ENCODE peak calls at places on chromosomes 4 and X, in four cellular contexts. U, Q, J and I are unnamed samples.
A peak's percentile ranks its signal among the peaks of the same experiment; 100 is the strongest.

GRCh38 chrX:16484338-16484737 is 165.6 kb upstream of the S100G start:
- DNase-seq in Q (peak; percentile 89), U (no peak), J (peak; percentile 4), I (no peak)

GRCh38 chrX:119758682-119759332 is 419 bp downstream of the SOWAHD start:
- DNase-seq in Q (no peak), J (peak; percentile 46), U (no peak), I (no peak)

GRCh38 chrX:57822398-57822797 is 87.9 kb downstream of the ZXDA start:
- DNase-seq in J (no peak), Q (no peak), U (no peak), I (no peak)

GRCh38 chr4:59925290-59925689 is 1274.8 kb upstream of the ADGRL3 start:
- DNase-seq in Q (no peak), U (no peak), J (no peak), I (no peak)

GRCh38 chr4:145618210-145618911 is 824 bp upstream of the MMAA start:
- DNase-seq in J (peak; percentile 57), U (no peak), Q (no peak), I (no peak)

GRCh38 chrX:44529315-44529714 is 13.3 kb downstream of the FUNDC1 start:
- DNase-seq in Q (peak; percentile 16), U (no peak), J (no peak), I (no peak)

GRCh38 chr4:113683143-113683542 is 78.4 kb downstream of the CAMK2D start:
- DNase-seq in U (no peak), Q (no peak), J (peak; percentile 85), I (no peak)

GRCh38 chr4:146998157-146998556 is 52.5 kb upstream of the TTC29 start:
- DNase-seq in U (no peak), J (peak; percentile 38), Q (no peak), I (no peak)

GRCh38 chrX:40468033-40468979 is 112.5 kb upstream of the ATP6AP2 start:
- DNase-seq in Q (peak; percentile 47), U (peak; percentile 45), J (peak; percentile 79), I (no peak)

GRCh38 chrX:2710496-2710895 is 19.4 kb downstream of the CD99 start:
- DNase-seq in U (no peak), J (no peak), Q (no peak), I (no peak)

GRCh38 chr4:175716956-175717355 is 95.1 kb downstream of the GPM6A start:
- DNase-seq in J (no peak), U (no peak), Q (no peak), I (no peak)

GRCh38 chr4:39812500-39812899 is 114.6 kb downstream of the UBE2K start:
- DNase-seq in Q (no peak), U (no peak), J (no peak), I (no peak)

GRCh38 chr4:168908859-168909390 is 101.1 kb downstream of the CBR4 start:
- DNase-seq in U (no peak), Q (peak; percentile 35), J (no peak), I (no peak)

GRCh38 chr4:83582289-83582756 is 46.4 kb downstream of the GPAT3 start:
- DNase-seq in U (no peak), Q (peak; percentile 66), J (peak; percentile 44), I (no peak)

GRCh38 chr4:185911556-185912064 is 99.6 kb upstream of the SORBS2 start:
- DNase-seq in U (no peak), Q (peak; percentile 15), J (no peak), I (no peak)

GRCh38 chr4:169117591-169118081 is 107.6 kb upstream of the CBR4 start:
- DNase-seq in Q (peak; percentile 91), J (no peak), U (no peak), I (no peak)

GRCh38 chr4:120709986-120710385 is 212.5 kb downstream of the PRDM5 start:
- DNase-seq in U (no peak), J (no peak), Q (peak; percentile 79), I (no peak)

GRCh38 chr4:145452447-145453162 is 29.0 kb upstream of the SMAD1 start:
- DNase-seq in Q (no peak), U (no peak), J (no peak), I (no peak)

GRCh38 chrX:1610166-1610565 is 4.7 kb upstream of the ASMT start:
- DNase-seq in U (no peak), J (no peak), Q (no peak), I (no peak)

GRCh38 chr4:25075129-25075528 is 44.4 kb upstream of the LGI2 start:
- DNase-seq in U (no peak), Q (no peak), J (no peak), I (no peak)

GRCh38 chrX:18934708-18935107 is 49.2 kb downstream of the PHKA2 start:
- DNase-seq in J (no peak), U (no peak), Q (no peak), I (no peak)

GRCh38 chr4:2761035-2761923 is 5.1 kb upstream of the TNIP2 start:
- DNase-seq in U (no peak), J (no peak), Q (no peak), I (no peak)

GRCh38 chrX:131827935-131828334 is 195.2 kb upstream of the STK26 start:
- DNase-seq in U (no peak), Q (peak; percentile 35), J (peak; percentile 58), I (no peak)

GRCh38 chr4:154490589-154491340 is 834 bp downstream of the DCHS2 start:
- DNase-seq in Q (no peak), U (no peak), J (no peak), I (no peak)

GRCh38 chr4:168537556-168537955 is 40.7 kb downstream of the PALLD start:
- DNase-seq in Q (peak; percentile 41), J (no peak), U (no peak), I (no peak)

GRCh38 chr4:183256756-183257385 is 63.2 kb downstream of the CLDN22 start:
- DNase-seq in U (no peak), J (peak; percentile 52), Q (peak; percentile 58), I (no peak)

GRCh38 chr4:26029512-26030131 is 115.6 kb downstream of the SMIM20 start:
- DNase-seq in Q (no peak), J (peak; percentile 16), U (no peak), I (no peak)

DNA sequence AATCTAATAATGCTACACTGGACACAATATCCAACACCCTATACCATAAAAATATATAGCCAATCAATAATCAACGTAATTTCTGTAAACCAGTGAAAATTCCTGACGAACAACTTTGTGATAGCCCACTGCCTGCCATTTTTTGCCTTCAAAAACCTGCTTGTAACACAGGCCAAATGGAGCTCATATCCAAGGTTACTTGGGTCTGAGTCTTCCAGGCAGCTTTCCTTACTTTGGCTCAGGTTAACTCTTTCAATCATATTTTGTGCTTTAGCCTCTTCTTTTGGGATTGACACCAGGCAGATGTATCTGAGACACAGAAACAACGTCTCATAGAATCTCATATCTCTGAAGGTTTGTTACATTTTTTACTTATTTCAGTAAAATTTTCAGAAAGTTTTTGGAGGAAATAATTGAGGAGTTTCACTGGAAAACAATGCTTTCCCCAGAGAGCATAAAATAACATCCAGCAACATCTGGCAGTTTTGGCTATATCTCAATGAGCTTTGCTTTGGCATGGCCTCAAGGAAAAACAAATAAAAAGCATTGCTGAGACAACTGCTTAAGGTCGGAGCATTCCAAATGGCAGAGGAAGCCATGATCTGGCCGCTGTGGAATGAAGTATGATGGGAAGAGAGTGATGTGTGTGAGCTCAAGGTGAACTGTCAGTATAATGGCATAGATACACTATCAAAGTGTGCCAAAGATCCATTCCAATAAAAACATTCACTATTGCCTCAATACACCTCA is 162.9 kb upstream of the SPIN4 start:
- DNase-seq in Q (peak; percentile 92), U (no peak), J (no peak), I (no peak)
- TF ChIP-seq CTCF in Q (no peak), U (no peak), J (no peak), I (no peak)

DNA sequence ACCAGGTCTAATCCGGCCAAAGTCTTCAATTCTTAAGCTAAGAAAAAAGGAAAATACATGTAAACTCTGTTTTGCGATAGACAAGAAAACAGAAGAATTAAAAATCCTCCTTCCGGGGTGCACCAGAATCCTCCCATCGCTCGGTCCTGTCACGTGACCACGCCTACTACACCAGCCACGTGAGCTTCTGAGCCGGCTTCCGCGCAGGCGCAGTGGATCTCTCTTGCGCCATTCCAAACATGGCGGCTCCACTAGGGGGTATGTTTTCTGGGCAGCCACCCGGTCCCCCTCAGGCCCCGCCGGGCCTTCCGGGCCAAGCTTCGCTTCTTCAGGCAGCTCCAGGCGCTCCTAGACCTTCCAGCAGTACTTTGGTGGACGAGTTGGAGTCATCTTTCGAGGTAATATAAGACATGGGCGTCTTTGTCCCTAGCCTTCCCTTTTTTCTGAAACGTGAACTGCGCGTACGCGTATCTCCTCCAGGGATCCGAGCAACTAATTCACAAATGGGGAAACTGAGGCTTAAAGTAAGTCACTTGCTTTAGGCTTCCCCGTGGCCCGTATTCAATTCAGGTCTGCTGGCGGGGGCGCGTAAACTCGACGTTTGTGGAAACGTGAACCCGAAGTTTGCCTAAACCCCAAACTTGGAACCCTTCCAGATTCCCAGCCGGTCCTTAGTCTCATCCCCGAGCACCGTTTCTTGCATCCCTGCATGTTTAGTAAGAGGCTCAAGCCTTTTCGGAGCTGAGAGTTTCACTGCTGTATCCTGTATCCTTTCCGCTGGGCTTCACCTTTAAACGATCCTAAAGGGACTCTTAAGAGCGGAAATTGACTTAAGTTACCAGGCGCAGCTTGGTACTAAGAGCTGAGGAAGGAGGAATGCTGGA is at the start of gene MED28:
- DNase-seq in Q (peak; percentile 97), U (peak; percentile 95), J (peak; percentile 97), I (peak; percentile 98)
- TF ChIP-seq CTCF in Q (peak; percentile 2), U (peak; percentile 38), J (peak; percentile 20), I (no peak)

DNA sequence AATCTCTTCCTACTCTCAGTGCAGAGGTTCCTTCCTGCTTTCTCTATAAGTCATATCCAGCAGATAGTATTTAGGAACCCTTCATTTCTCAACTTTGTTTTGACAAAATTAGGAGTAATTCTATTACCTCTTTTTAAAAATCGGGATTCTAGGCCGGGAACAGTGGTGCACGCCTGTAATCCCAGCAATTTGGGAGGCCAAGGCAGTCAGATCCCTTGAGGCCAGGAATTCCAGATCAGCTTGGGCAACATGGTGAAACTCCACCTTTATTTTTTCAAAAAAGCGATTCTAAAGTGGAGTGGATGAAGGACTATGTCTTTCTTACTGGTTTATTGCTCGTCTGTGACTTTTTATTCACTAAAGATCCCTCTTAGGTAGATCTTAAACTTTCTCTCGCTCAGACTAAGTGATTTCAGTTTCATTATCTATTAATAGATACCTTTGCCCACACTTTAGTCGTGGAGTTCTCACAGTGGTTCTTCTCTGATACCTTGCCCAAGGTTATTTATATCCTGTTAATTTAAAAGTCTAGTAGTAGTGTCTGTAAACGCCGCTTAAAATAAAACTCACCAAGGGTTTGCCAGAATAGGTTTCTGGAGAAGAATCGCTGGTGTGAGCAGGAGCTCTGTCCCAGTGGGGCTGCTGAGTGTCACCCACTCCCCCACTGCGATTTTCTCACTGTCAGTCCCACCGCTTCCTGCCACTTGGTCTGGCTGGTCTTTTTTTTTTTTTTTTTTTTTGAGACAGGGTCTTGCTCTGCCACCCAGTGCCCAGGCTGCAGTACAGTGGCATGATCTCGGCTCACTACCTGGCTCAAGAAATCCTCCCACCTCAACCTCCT is 27.0 kb upstream of the TMEM131L start:
- DNase-seq in U (no peak), J (peak; percentile 76), Q (no peak), I (peak; percentile 27)
- TF ChIP-seq CTCF in U (no peak), J (no peak), Q (no peak), I (no peak)

GRCh38 chr4:165462009-165462408 is 83.2 kb downstream of the CPE start:
- DNase-seq in Q (peak; percentile 22), J (no peak), U (no peak), I (no peak)
- TF ChIP-seq CTCF in Q (peak; percentile 37), J (no peak), U (no peak), I (peak; percentile 33)

DNA sequence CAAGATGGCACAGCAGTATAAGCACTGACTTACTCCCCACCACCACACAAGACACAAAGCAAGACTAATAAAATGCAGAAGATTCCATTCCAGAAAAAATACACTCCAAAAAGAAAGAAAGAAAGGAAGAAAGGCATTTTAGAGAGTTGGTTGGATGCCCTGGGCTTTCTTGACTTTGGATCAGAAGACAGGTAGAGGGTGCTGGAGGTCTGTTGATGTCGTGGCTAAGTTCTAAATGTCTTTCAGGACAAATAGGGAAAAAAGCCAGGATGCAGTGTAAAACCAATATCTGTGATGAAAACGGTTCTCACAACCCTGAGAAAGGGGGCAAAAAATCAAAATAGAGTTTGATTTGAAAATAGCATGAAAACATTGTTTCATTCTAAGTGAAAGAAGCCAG is 555.2 kb upstream of the PRKX start:
- DNase-seq in Q (no peak), U (no peak), J (no peak), I (no peak)
- TF ChIP-seq CTCF in Q (no peak), U (no peak), J (no peak), I (no peak)